ENCODE peak calls at places on chromosome 3, in nine cellular contexts. W is lower leg skin, B is choroid plexus epithelial cell, A is NCI-H524, V is T-helper 2 cell, X is dermis microvascular lymphatic vessel endothelial cell, J is fibroblast of mammary gland, M is mucosa of gallbladder, O is frontal cortex. S is an unnamed sample.
A peak's percentile ranks its signal among the peaks of the same experiment; 100 is the strongest.

GRCh38 chr3:135034291-135034768 is 239.3 kb downstream of the EPHB1 start:
- DNase-seq in V (no peak), X (no peak), W (no peak), J (no peak), M (no peak), O (no peak), B (no peak), A (peak; percentile 75), S (no peak)

GRCh38 chr3:50503504-50503903 is at the start of gene CACNA2D2:
- DNase-seq in M (peak; percentile 44), W (peak; percentile 29), V (peak; percentile 53), X (peak; percentile 42), J (no peak), O (peak; percentile 78), A (peak; percentile 70), B (peak; percentile 11), S (no peak)

GRCh38 chr3:11138371-11138770 is 15.9 kb upstream of the HRH1 start:
- DNase-seq in A (no peak), J (no peak), X (no peak), O (no peak), M (no peak), W (no peak), V (no peak), B (no peak), S (no peak)

GRCh38 chr3:138220788-138221187 is 33.7 kb downstream of the ARMC8 start:
- DNase-seq in B (no peak), X (peak; percentile 10), O (no peak), A (no peak), M (no peak), J (peak; percentile 14), V (no peak), W (no peak), S (no peak)

GRCh38 chr3:186940965-186941364 is 10.6 kb downstream of the ST6GAL1 start:
- DNase-seq in J (no peak), A (no peak), M (no peak), W (no peak), B (peak; percentile 21), V (no peak), X (no peak), O (no peak), S (peak; percentile 38)

GRCh38 chr3:183839751-183840150 is 14.4 kb upstream of the MAP6D1 start:
- DNase-seq in X (no peak), O (no peak), W (no peak), B (no peak), A (no peak), M (no peak), V (no peak), J (no peak), S (no peak)

GRCh38 chr3:148227534-148227933 is 470.2 kb upstream of the AGTR1 start:
- DNase-seq in M (no peak), B (peak; percentile 61), A (no peak), O (no peak), X (no peak), J (no peak), V (no peak), W (no peak), S (no peak)

GRCh38 chr3:150736903-150737832 is 25.8 kb downstream of the SIAH2 start:
- DNase-seq in W (no peak), J (peak; percentile 64), A (peak; percentile 18), B (no peak), M (peak; percentile 68), X (no peak), V (no peak), O (no peak), S (no peak)

GRCh38 chr3:6861331-6861988 is 545 bp downstream of the GRM7 start:
- DNase-seq in O (no peak), X (no peak), B (no peak), A (peak; percentile 37), M (no peak), J (no peak), W (no peak), V (no peak), S (no peak)

GRCh38 chr3:32176989-32177701 is 61.3 kb upstream of the CMTM8 start:
- DNase-seq in B (peak; percentile 74), W (peak; percentile 34), J (peak; percentile 74), V (peak; percentile 19), M (peak; percentile 68), O (no peak), X (peak; percentile 68), A (peak; percentile 72), S (peak; percentile 85)

GRCh38 chr3:60555704-60556340 is 695.4 kb downstream of the FHIT start:
- DNase-seq in W (no peak), M (no peak), X (no peak), J (peak; percentile 20), B (peak; percentile 15), O (no peak), A (no peak), V (no peak), S (no peak)

GRCh38 chr3:15982243-15982642 is 184.5 kb upstream of the ANKRD28 start:
- DNase-seq in B (no peak), M (no peak), W (no peak), V (no peak), X (no peak), J (no peak), A (peak; percentile 41), O (no peak), S (no peak)

GRCh38 chr3:53267766-53268165 is 11.9 kb upstream of the TKT start:
- DNase-seq in V (no peak), J (no peak), M (no peak), B (no peak), O (no peak), A (no peak), X (no peak), W (no peak), S (no peak)

GRCh38 chr3:110731148-110731547 is 340.5 kb upstream of the NECTIN3 start:
- DNase-seq in J (no peak), B (peak; percentile 10), W (no peak), A (no peak), X (no peak), M (no peak), O (no peak), V (no peak), S (no peak)

GRCh38 chr3:141877911-141878310 is 1.5 kb downstream of the ATP1B3 start:
- DNase-seq in W (no peak), J (peak; percentile 57), X (peak; percentile 37), M (no peak), A (peak; percentile 40), B (peak; percentile 38), O (no peak), V (no peak), S (peak; percentile 54)

GRCh38 chr3:155317211-155317610 is 23.7 kb upstream of the STRIT1 start:
- DNase-seq in A (no peak), J (peak; percentile 47), X (no peak), W (no peak), O (no peak), B (no peak), M (no peak), V (no peak), S (no peak)

GRCh38 chr3:152508705-152509104 is 240.0 kb downstream of the MBNL1 start:
- DNase-seq in M (no peak), B (peak; percentile 61), O (no peak), X (peak; percentile 46), J (peak; percentile 37), W (no peak), V (no peak), A (peak; percentile 50), S (peak; percentile 44)

GRCh38 chr3:94184781-94185180 is 121.9 kb downstream of the NSUN3 start:
- DNase-seq in M (no peak), W (no peak), O (no peak), V (no peak), J (no peak), X (no peak), B (peak; percentile 37), A (no peak), S (peak; percentile 4)

GRCh38 chr3:126056681-126057546 is 27.0 kb downstream of the SLC41A3 start:
- DNase-seq in A (no peak), O (no peak), J (peak; percentile 12), X (peak; percentile 62), W (no peak), V (no peak), M (peak; percentile 76), B (no peak), S (peak; percentile 19)

GRCh38 chr3:189167027-189167766 is 4.6 kb upstream of the TPRG1 start:
- DNase-seq in B (no peak), W (peak; percentile 63), J (no peak), A (no peak), O (no peak), X (no peak), V (no peak), M (peak; percentile 74), S (no peak)

GRCh38 chr3:5278666-5279065 is 91.2 kb downstream of the EDEM1 start:
- DNase-seq in O (no peak), V (no peak), X (no peak), B (no peak), A (no peak), W (no peak), M (no peak), J (peak; percentile 2), S (no peak)

GRCh38 chr3:152719264-152719663 is 115.7 kb upstream of the P2RY1 start:
- DNase-seq in A (no peak), M (no peak), O (no peak), V (no peak), B (peak; percentile 66), J (peak; percentile 71), X (no peak), W (no peak), S (peak; percentile 21)

GRCh38 chr3:105359098-105359762 is 7.5 kb upstream of the ALCAM start:
- DNase-seq in J (peak; percentile 86), M (no peak), V (no peak), W (no peak), O (no peak), A (no peak), X (peak; percentile 60), B (peak; percentile 71), S (peak; percentile 69)

GRCh38 chr3:114154321-114154821 is 24.5 kb downstream of the DRD3 start:
- DNase-seq in J (no peak), X (no peak), B (no peak), O (no peak), V (no peak), W (no peak), A (no peak), M (no peak), S (no peak)

GRCh38 chr3:133124511-133124910 is 86.3 kb downstream of the TMEM108 start:
- DNase-seq in O (peak; percentile 4), W (no peak), M (no peak), X (no peak), B (no peak), A (no peak), J (no peak), V (no peak), S (no peak)

GRCh38 chr3:127608362-127608718 is 10.1 kb downstream of the MCM2 start:
- DNase-seq in O (no peak), J (no peak), V (no peak), A (no peak), X (no peak), B (no peak), M (no peak), W (no peak), S (no peak)

S was measured in endothelial cell of umbilical vein.